ENCODE peak calls at places on chromosomes 4 and X, in six cellular contexts. O, U, T, X, E and S are unnamed samples.

GRCh38 chr4:122612540-122612939 is 8.3 kb downstream of the IL21 start:
- DNase-seq in E (no peak), X (no peak), T (no peak), U (no peak), O (no peak), S (no peak)

GRCh38 chr4:9953089-9953488 is 68.2 kb downstream of the SLC2A9 start:
- DNase-seq in X (no peak), U (no peak), O (no peak), T (no peak), E (no peak), S (no peak)

GRCh38 chr4:158170691-158171455 is 2.0 kb downstream of the GASK1B start:
- DNase-seq in X (peak; percentile 55), E (no peak), T (peak; percentile 31), O (no peak), U (peak; percentile 86), S (no peak)

GRCh38 chr4:26157541-26157940 is 163.3 kb upstream of the RBPJ start:
- DNase-seq in U (no peak), T (no peak), O (no peak), E (no peak), X (no peak), S (no peak)

GRCh38 chr4:151169900-151170299 is 70.5 kb downstream of the RPS3A start:
- DNase-seq in O (peak; percentile 9), U (no peak), X (no peak), T (no peak), E (no peak), S (no peak)

GRCh38 chr4:174217273-174218126 is 66.0 kb downstream of the FBXO8 start:
- DNase-seq in E (no peak), O (peak; percentile 85), U (peak; percentile 55), X (no peak), T (no peak), S (no peak)

GRCh38 chrX:119729408-119730201 is 28.8 kb upstream of the SOWAHD start:
- DNase-seq in X (peak; percentile 55), T (peak; percentile 37), U (peak; percentile 60), O (peak; percentile 66), E (peak; percentile 31), S (peak; percentile 88)

GRCh38 chr4:43112139-43112538 is 219.6 kb downstream of the GRXCR1 start:
- DNase-seq in E (no peak), T (no peak), X (no peak), O (no peak), U (no peak), S (no peak)

GRCh38 chr4:2824329-2825183 is 19.1 kb upstream of the ADD1 start:
- DNase-seq in T (no peak), O (no peak), U (no peak), X (no peak), E (no peak), S (no peak)

GRCh38 chr4:182743815-182744214 is 173.4 kb downstream of the DCTD start:
- DNase-seq in O (no peak), E (no peak), U (no peak), T (no peak), X (no peak), S (no peak)

GRCh38 chrX:134396174-134396573 is 63.8 kb upstream of the HPRT1 start:
- DNase-seq in O (peak; percentile 38), T (peak; percentile 14), X (no peak), E (no peak), U (no peak), S (no peak)

GRCh38 chrX:131025336-131025735 is 32.8 kb upstream of the ARHGAP36 start:
- DNase-seq in X (peak; percentile 33), E (no peak), T (no peak), U (no peak), O (no peak), S (no peak)

GRCh38 chrX:48770296-48770695 is 8.7 kb downstream of the GLOD5 start:
- DNase-seq in O (no peak), E (no peak), T (no peak), X (no peak), U (no peak), S (no peak)

GRCh38 chr4:184281231-184282139 is 63.8 kb upstream of the ENPP6 start:
- DNase-seq in U (peak; percentile 17), O (no peak), X (no peak), T (no peak), E (peak; percentile 88), S (no peak)

GRCh38 chr4:113682730-113683129 is 78.8 kb downstream of the CAMK2D start:
- DNase-seq in O (no peak), E (no peak), U (no peak), X (no peak), T (no peak), S (no peak)

GRCh38 chrX:131298846-131299245 is 9.7 kb upstream of the IGSF1 start:
- DNase-seq in U (no peak), X (no peak), O (no peak), E (no peak), T (no peak), S (no peak)

GRCh38 chr4:21205821-21206531 is 505.7 kb downstream of the PACRGL start:
- DNase-seq in O (no peak), U (no peak), T (no peak), E (no peak), X (peak; percentile 89), S (no peak)

GRCh38 chr4:137677851-137678250 is 145.6 kb upstream of the PCDH18 start:
- DNase-seq in X (no peak), E (no peak), T (no peak), U (no peak), O (no peak), S (no peak)

GRCh38 chr4:188107931-188108843 is 1.2 kb downstream of the TRIML2 start:
- DNase-seq in U (peak; percentile 56), T (no peak), O (no peak), E (no peak), X (no peak), S (no peak)

GRCh38 chrX:31384471-31384870 is 312.6 kb upstream of the FTHL17 start:
- DNase-seq in U (no peak), E (no peak), T (no peak), O (no peak), X (no peak), S (no peak)

GRCh38 chr4:73662709-73663546 is 42.7 kb upstream of the RASSF6 start:
- DNase-seq in E (no peak), U (no peak), O (no peak), X (no peak), T (no peak), S (peak; percentile 51)

GRCh38 chr4:184288451-184289178 is 70.9 kb upstream of the ENPP6 start:
- DNase-seq in E (peak; percentile 91), O (no peak), X (no peak), U (peak; percentile 43), T (no peak), S (no peak)

GRCh38 chr4:20137176-20137575 is 114.5 kb upstream of the SLIT2 start:
- DNase-seq in O (no peak), E (no peak), X (no peak), U (no peak), T (no peak), S (no peak)

GRCh38 chrX:17564689-17565409 is 172.4 kb upstream of the SCML1 start:
- DNase-seq in X (no peak), T (no peak), U (no peak), O (no peak), E (no peak), S (peak; percentile 61)

GRCh38 chrX:45669715-45670360 is 469.2 kb upstream of the DIPK2B start:
- DNase-seq in E (no peak), U (no peak), X (no peak), T (no peak), O (no peak), S (no peak)

GRCh38 chrX:150227321-150227860 is 135.7 kb upstream of the MAMLD1 start:
- DNase-seq in U (no peak), X (no peak), T (no peak), E (no peak), O (no peak), S (no peak)

GRCh38 chr4:142404191-142404611 is 441.9 kb downstream of the INPP4B start:
- DNase-seq in E (no peak), T (no peak), U (no peak), O (no peak), X (no peak), S (no peak)

GRCh38 chrX:69152398-69152797 is 12.9 kb downstream of the PJA1 start:
- DNase-seq in U (no peak), T (no peak), X (peak; percentile 21), O (peak; percentile 17), E (no peak), S (peak; percentile 40)

GRCh38 chr4:133150643-133151300 is 1.7 kb downstream of the PCDH10 start:
- DNase-seq in E (no peak), U (peak; percentile 72), X (no peak), O (peak; percentile 20), T (no peak), S (no peak)

GRCh38 chr4:170040031-170040680 is 14.0 kb upstream of the MFAP3L start:
- DNase-seq in O (no peak), T (no peak), U (peak; percentile 11), X (no peak), E (no peak), S (no peak)
- TF ChIP-seq CTCF in O (no peak), T (no peak), U (no peak), X (no peak), E (no peak), S (no peak)

GRCh38 chr4:67915400-67915966 is 31.7 kb upstream of the TMPRSS11D start:
- DNase-seq in O (no peak), E (no peak), X (no peak), U (no peak), T (no peak), S (no peak)

GRCh38 chr4:67911638-67912037 is 27.8 kb upstream of the TMPRSS11D start:
- DNase-seq in O (no peak), E (no peak), U (no peak), T (no peak), X (no peak), S (no peak)

GRCh38 chr4:67911128-67911527 is 27.3 kb upstream of the TMPRSS11D start:
- DNase-seq in E (no peak), O (no peak), U (no peak), X (no peak), T (no peak), S (no peak)

GRCh38 chr4:67909910-67910905 is 26.4 kb upstream of the TMPRSS11D start:
- DNase-seq in T (peak; percentile 14), X (peak; percentile 4), E (no peak), O (no peak), U (no peak), S (no peak)

GRCh38 chr4:67912051-67912450 is 28.2 kb upstream of the TMPRSS11D start:
- DNase-seq in U (no peak), T (no peak), X (no peak), O (no peak), E (no peak), S (no peak)
- TF ChIP-seq GABPA in U (no peak), T (no peak), X (no peak), O (no peak), E (no peak), S (no peak)

GRCh38 chr4:3871881-3872833 is 106.0 kb downstream of the ADRA2C start:
- DNase-seq in E (no peak), U (peak; percentile 70), T (no peak), O (no peak), X (no peak), S (no peak)
- H3K4me3 ChIP-seq in E (no peak overlapping the region), U (peak overlapping the region; percentile 26), T (no peak overlapping the region), O (no peak overlapping the region), X (no peak overlapping the region), S (no peak overlapping the region)

DNA sequence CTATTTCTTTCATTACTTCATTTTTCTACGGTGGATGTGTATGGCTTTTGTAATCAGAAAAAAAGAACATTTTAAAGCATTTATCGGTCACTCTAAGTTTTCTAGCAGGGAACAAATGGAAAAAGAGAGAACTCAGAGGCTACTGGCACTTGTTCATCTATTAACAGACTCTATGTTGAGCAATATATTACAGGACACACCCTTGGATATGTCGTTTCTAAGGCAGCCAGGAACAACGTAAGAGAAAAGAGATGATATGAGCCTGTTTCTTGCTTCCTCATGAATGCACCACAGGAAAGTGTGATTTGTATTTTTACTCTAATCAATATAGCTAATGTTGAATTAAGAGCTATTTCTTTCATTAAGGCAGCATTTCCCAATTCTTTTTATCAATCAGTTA is 13.2 kb downstream of the RAB9B start:
- DNase-seq in X (no peak), O (no peak), E (no peak), U (no peak), T (no peak), S (no peak)
- TF ChIP-seq CTCF in X (no peak), O (no peak), E (no peak), U (no peak), T (no peak), S (no peak)